ENCODE peak calls at places on chromosomes 1 and 21, in seven cellular contexts. N, Q, W, T, S, J and C are unnamed samples.

GRCh38 chr21:41605934-41606285 is 98.0 kb upstream of the TMPRSS2 start:
- DNase-seq in W (no peak), T (no peak), S (no peak), J (no peak), N (no peak), Q (no peak), C (no peak)

GRCh38 chr1:147758379-147759100 is 1.9 kb downstream of the GJA5 start:
- DNase-seq in T (no peak), S (no peak), J (no peak), W (no peak), N (no peak), Q (no peak), C (no peak)

GRCh38 chr1:201309420-201309819 is 26.1 kb downstream of the PKP1 start:
- DNase-seq in N (no peak), J (peak), Q (peak), S (no peak), T (no peak), W (peak), C (peak)

GRCh38 chr1:246199086-246199485 is 308.0 kb downstream of the SMYD3 start:
- DNase-seq in J (no peak), Q (no peak), T (no peak), S (no peak), W (no peak), N (no peak), C (no peak)

GRCh38 chr21:42614811-42615342 is 38.5 kb upstream of the PDE9A start:
- DNase-seq in Q (peak), T (peak), J (no peak), N (no peak), S (no peak), W (no peak), C (peak)

GRCh38 chr1:75855010-75855409 is 58.3 kb downstream of the MSH4 start:
- DNase-seq in N (no peak), T (no peak), Q (peak), W (peak), S (no peak), J (no peak), C (no peak)

GRCh38 chr1:31572323-31573104 is 3.8 kb upstream of the TINAGL1 start:
- DNase-seq in Q (no peak), S (peak), T (no peak), J (no peak), W (peak), N (no peak), C (no peak)

GRCh38 chr1:201456499-201457309 is 12.3 kb downstream of the PHLDA3 start:
- DNase-seq in Q (peak), J (no peak), T (no peak), S (no peak), N (no peak), W (peak), C (no peak)

GRCh38 chr1:38261574-38261973 is 215.0 kb upstream of the POU3F1 start:
- DNase-seq in W (no peak), N (no peak), T (no peak), S (no peak), J (no peak), Q (no peak), C (no peak)

GRCh38 chr1:224922404-224923164 is 6.9 kb upstream of the DNAH14 start:
- DNase-seq in Q (peak), N (no peak), S (no peak), W (peak), J (no peak), T (no peak), C (peak)

GRCh38 chr1:42736152-42736551 is 3.9 kb downstream of the CLDN19 start:
- DNase-seq in W (no peak), N (no peak), T (no peak), Q (peak), S (no peak), J (no peak), C (no peak)

GRCh38 chr1:212588137-212588510 is 20.4 kb upstream of the ATF3 start:
- DNase-seq in S (no peak), J (no peak), N (no peak), T (no peak), W (no peak), Q (no peak), C (no peak)

GRCh38 chr1:108831225-108831624 is 25.7 kb downstream of the AKNAD1 start:
- DNase-seq in N (no peak), S (no peak), T (no peak), Q (no peak), J (no peak), W (peak), C (no peak)

GRCh38 chr1:3003941-3004270 is 17.4 kb upstream of the ACTRT2 start:
- DNase-seq in S (no peak), N (no peak), Q (no peak), T (no peak), J (no peak), W (no peak), C (no peak)

GRCh38 chr1:229636042-229636441 is 10.0 kb downstream of the URB2 start:
- DNase-seq in W (no peak), S (no peak), T (no peak), J (no peak), Q (no peak), N (no peak), C (no peak)

GRCh38 chr1:2966940-2967725 is 54.1 kb upstream of the ACTRT2 start:
- DNase-seq in W (no peak), S (no peak), T (no peak), J (no peak), N (no peak), Q (no peak), C (no peak)

GRCh38 chr21:44510508-44511218 is 29.3 kb downstream of the KRTAP10-1 start:
- DNase-seq in S (peak), Q (peak), W (no peak), J (peak), T (peak), N (no peak), C (peak)

GRCh38 chr1:22443332-22443731 is 8.3 kb upstream of the ZBTB40 start:
- DNase-seq in N (no peak), J (no peak), W (no peak), T (no peak), S (no peak), Q (no peak), C (no peak)

GRCh38 chr1:39892611-39893595 is 8.8 kb downstream of the MYCL start:
- DNase-seq in J (no peak), S (no peak), W (peak), N (no peak), T (no peak), Q (peak), C (no peak)

GRCh38 chr1:94036721-94037120 is 84.2 kb downstream of the ABCA4 start:
- DNase-seq in J (no peak), N (no peak), T (no peak), S (no peak), W (peak), Q (no peak), C (no peak)

GRCh38 chr1:163509126-163509525 is 187.4 kb downstream of the NUF2 start:
- DNase-seq in S (no peak), Q (no peak), J (no peak), W (no peak), N (no peak), T (no peak), C (no peak)

GRCh38 chr21:30590297-30590696 is at the start of gene KRTAP22-2:
- DNase-seq in T (no peak), Q (no peak), J (no peak), N (no peak), S (no peak), W (no peak), C (no peak)

GRCh38 chr1:171486048-171486519 is 754 bp downstream of the PRRC2C start:
- DNase-seq in J (no peak), W (peak), N (no peak), Q (peak), S (peak), T (peak), C (no peak)

GRCh38 chr1:101130673-101131072 is 105.1 kb upstream of the DPH5 start:
- DNase-seq in N (no peak), T (no peak), S (no peak), Q (peak), W (peak), J (no peak), C (no peak)

GRCh38 chr1:156033011-156033410 is 12.3 kb upstream of the SSR2 start:
- DNase-seq in N (no peak), S (no peak), T (no peak), Q (no peak), W (peak), J (no peak), C (no peak)

DNA sequence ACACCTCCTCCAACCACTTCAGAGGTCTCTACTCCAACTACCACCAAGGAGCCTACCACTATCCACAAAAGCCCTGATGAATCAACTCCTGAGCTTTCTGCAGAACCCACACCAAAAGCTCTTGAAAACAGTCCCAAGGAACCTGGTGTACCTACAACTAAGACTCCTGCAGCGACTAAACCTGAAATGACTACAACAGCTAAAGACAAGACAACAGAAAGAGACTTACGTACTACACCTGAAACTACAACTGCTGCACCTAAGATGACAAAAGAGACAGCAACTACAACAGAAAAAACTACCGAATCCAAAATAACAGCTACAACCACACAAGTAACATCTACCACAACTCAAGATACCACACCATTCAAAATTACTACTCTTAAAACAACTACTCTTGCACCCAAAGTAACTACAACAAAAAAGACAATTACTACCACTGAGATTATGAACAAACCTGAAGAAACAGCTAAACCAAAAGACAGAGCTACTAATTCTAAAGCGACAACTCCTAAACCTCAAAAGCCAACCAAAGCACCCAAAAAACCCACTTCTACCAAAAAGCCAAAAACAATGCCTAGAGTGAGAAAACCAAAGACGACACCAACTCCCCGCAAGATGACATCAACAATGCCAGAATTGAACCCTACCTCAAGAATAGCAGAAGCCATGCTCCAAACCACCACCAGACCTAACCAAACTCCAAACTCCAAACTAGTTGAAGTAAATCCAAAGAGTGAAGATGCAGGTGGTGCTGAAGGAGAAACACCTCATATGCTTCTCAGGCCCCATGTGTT is 66.6 kb downstream of the TPR start:
- DNase-seq in J (no peak), Q (no peak), T (no peak), W (no peak), S (no peak), N (no peak), C (no peak)
- TF ChIP-seq CTCF in J (no peak), Q (no peak), T (no peak), W (no peak), S (no peak), N (no peak), C (no peak)

GRCh38 chr1:176954242-176954641 is 210.3 kb downstream of the ASTN1 start:
- DNase-seq in N (no peak), Q (no peak), W (no peak), J (no peak), T (no peak), S (no peak), C (no peak)
- TF ChIP-seq CTCF in N (no peak), Q (peak), W (no peak), J (peak), T (no peak), S (no peak), C (peak)

DNA sequence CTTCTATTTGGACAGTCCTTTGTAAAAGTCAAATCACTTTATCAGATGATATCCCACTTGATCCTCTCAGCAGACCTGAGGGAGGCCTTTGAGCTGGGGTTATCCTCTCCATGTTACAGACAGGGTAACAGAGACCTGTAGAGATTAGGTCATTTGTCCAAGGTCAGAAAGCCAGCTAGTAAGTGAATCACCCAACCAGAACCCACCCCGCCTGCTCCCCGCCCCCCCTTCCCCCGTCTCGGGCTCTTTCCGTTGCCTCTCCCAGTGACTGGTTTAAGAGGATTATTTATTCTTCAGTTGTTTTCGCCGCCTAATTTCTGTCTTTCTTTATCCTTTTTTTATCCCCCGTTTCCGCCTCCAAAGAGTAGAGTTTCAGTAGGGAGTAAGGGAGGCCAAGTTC is 76.6 kb upstream of the TRABD2B start:
- DNase-seq in Q (no peak), T (no peak), W (no peak), J (no peak), N (no peak), S (peak), C (no peak)
- TF ChIP-seq CTCF in Q (no peak), T (no peak), W (no peak), J (no peak), N (no peak), S (no peak), C (no peak)

DNA sequence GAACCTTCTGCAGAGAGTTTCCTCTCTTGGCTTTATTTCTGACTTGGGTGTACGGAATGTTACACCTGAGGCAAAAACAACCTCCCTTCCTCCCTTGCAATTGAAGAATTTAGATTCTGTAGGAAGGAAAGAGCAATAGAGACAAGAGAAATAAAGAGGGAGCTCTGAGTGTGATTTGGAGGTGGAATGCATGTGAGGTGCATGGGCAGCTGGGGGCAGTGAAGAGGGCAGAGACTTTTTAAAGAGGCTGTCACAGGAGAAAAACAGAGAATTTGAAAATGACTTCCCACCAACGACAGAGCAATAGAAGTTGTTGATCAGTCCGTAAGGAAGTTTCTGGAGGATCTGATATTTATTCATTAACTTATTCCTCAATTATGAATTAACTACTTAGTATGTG is 172.0 kb upstream of the B3GALT2 start:
- DNase-seq in W (no peak), J (no peak), T (no peak), Q (no peak), S (no peak), N (no peak), C (no peak)
- TF ChIP-seq CTCF in W (no peak), J (no peak), T (no peak), Q (no peak), S (no peak), N (no peak), C (no peak)

GRCh38 chr1:106278706-106279105 is 777.8 kb upstream of the PRMT6 start:
- DNase-seq in J (no peak), Q (no peak), S (no peak), W (no peak), T (no peak), N (no peak), C (no peak)
- TF ChIP-seq CTCF in J (no peak), Q (no peak), S (no peak), W (no peak), T (no peak), N (no peak), C (no peak)